ENCODE peak calls at places on chromosome 5, in eight cellular contexts. J, I, M, K, E, Z, Y and S are unnamed samples.
A peak's percentile ranks its signal among the peaks of the same experiment; 100 is the strongest.

GRCh38 chr5:56303511-56303910 is 70.4 kb upstream of the ANKRD55 start:
- DNase-seq in J (no peak), K (no peak), I (peak; percentile 45), E (no peak), Z (no peak), Y (no peak), M (no peak), S (no peak)

GRCh38 chr5:141524604-141525597 is 36.0 kb downstream of the PCDHGC5 start:
- DNase-seq in Z (peak; percentile 58), M (peak; percentile 98), K (peak; percentile 58), E (peak; percentile 85), Y (peak; percentile 80), J (peak; percentile 40), I (peak; percentile 99), S (peak; percentile 82)

GRCh38 chr5:124996023-124996763 is 249.8 kb upstream of the ZNF608 start:
- DNase-seq in E (no peak), Z (no peak), I (no peak), J (no peak), M (peak; percentile 56), Y (no peak), K (no peak), S (no peak)

GRCh38 chr5:102715405-102715804 is 39.7 kb upstream of the PAM start:
- DNase-seq in E (no peak), K (no peak), Y (no peak), M (peak; percentile 57), J (no peak), I (peak; percentile 31), Z (no peak), S (no peak)

GRCh38 chr5:33260098-33260497 is 180.7 kb upstream of the TARS1 start:
- DNase-seq in J (no peak), K (no peak), I (peak; percentile 10), E (no peak), M (no peak), Y (no peak), Z (no peak), S (no peak)

GRCh38 chr5:73112359-73112758 is 8.0 kb upstream of the TMEM171 start:
- DNase-seq in Z (no peak), I (no peak), Y (no peak), J (no peak), E (no peak), K (no peak), M (no peak), S (no peak)

GRCh38 chr5:159550951-159551350 is 220.7 kb upstream of the IL12B start:
- DNase-seq in Y (no peak), E (no peak), Z (no peak), I (no peak), M (no peak), K (no peak), J (no peak), S (no peak)

GRCh38 chr5:108420755-108421154 is 38.9 kb upstream of the FBXL17 start:
- DNase-seq in J (no peak), Z (no peak), M (no peak), K (no peak), I (no peak), Y (no peak), E (no peak), S (no peak)

GRCh38 chr5:154762700-154763099 is 7.5 kb downstream of the LARP1 start:
- DNase-seq in K (no peak), I (no peak), E (no peak), Z (no peak), J (no peak), Y (no peak), M (no peak), S (no peak)

GRCh38 chr5:128331261-128331660 is 206.8 kb downstream of the FBN2 start:
- DNase-seq in M (no peak), Z (no peak), E (no peak), J (no peak), Y (no peak), I (no peak), K (no peak), S (no peak)

GRCh38 chr5:29042152-29042551 is 2003.8 kb upstream of the CDH9 start:
- DNase-seq in Y (no peak), M (no peak), K (no peak), E (no peak), I (no peak), J (no peak), Z (no peak), S (no peak)

GRCh38 chr5:138716456-138716924 is 36.7 kb upstream of the CTNNA1 start:
- DNase-seq in M (peak; percentile 28), I (no peak), J (no peak), Z (no peak), K (no peak), Y (no peak), E (no peak), S (no peak)

GRCh38 chr5:98872679-98873078 is 56.1 kb downstream of the CHD1 start:
- DNase-seq in I (no peak), K (no peak), J (no peak), Y (no peak), Z (no peak), M (peak; percentile 47), E (no peak), S (no peak)

GRCh38 chr5:91177639-91178038 is 205.5 kb downstream of the ARRDC3 start:
- DNase-seq in M (no peak), J (no peak), Z (no peak), K (no peak), I (no peak), E (no peak), Y (no peak), S (no peak)

GRCh38 chr5:10479226-10479721 is 37.6 kb downstream of the ROPN1L start:
- DNase-seq in M (peak; percentile 74), J (no peak), Z (no peak), Y (peak; percentile 61), E (peak; percentile 83), I (no peak), K (no peak), S (no peak)

GRCh38 chr5:150616024-150616470 is 24.4 kb upstream of the SYNPO start:
- DNase-seq in Y (no peak), I (peak; percentile 45), E (peak; percentile 77), J (no peak), Z (no peak), K (no peak), M (no peak), S (peak; percentile 91)

GRCh38 chr5:40991168-40991980 is 79.8 kb downstream of the MROH2B start:
- DNase-seq in K (no peak), Z (no peak), E (no peak), J (no peak), Y (peak; percentile 44), I (no peak), M (peak; percentile 51), S (no peak)

GRCh38 chr5:17021363-17021932 is 85.4 kb upstream of the MYO10 start:
- DNase-seq in I (no peak), E (no peak), Y (no peak), J (no peak), M (peak; percentile 59), K (no peak), Z (no peak), S (no peak)

GRCh38 chr5:144944936-144945335 is 774.3 kb downstream of the KCTD16 start:
- DNase-seq in K (no peak), I (peak; percentile 19), Y (no peak), E (no peak), Z (no peak), J (no peak), M (no peak), S (no peak)

GRCh38 chr5:62001640-62002039 is 304.4 kb upstream of the KIF2A start:
- DNase-seq in Y (no peak), M (no peak), I (no peak), J (no peak), Z (no peak), K (no peak), E (no peak), S (no peak)

GRCh38 chr5:170238456-170238855 is 5.7 kb downstream of the C5orf58 start:
- DNase-seq in K (no peak), M (no peak), Z (no peak), Y (no peak), E (no peak), I (no peak), J (no peak), S (no peak)

GRCh38 chr5:65611524-65611923 is 12.6 kb downstream of the TRIM23 start:
- DNase-seq in Z (no peak), Y (peak; percentile 34), M (no peak), E (no peak), I (no peak), J (no peak), K (no peak), S (no peak)

GRCh38 chr5:137752873-137753226 is 1.3 kb downstream of the HNRNPA0 start:
- DNase-seq in J (no peak), Z (peak; percentile 58), I (peak; percentile 47), E (no peak), M (peak; percentile 53), K (peak; percentile 59), Y (peak; percentile 52), S (peak; percentile 32)

GRCh38 chr5:157308826-157309465 is 43.0 kb downstream of the CYFIP2 start:
- DNase-seq in I (peak; percentile 4), K (no peak), Z (no peak), M (peak; percentile 15), Y (no peak), J (no peak), E (no peak), S (no peak)

GRCh38 chr5:132497488-132497997 is 7.0 kb upstream of the IRF1 start:
- DNase-seq in E (peak; percentile 83), I (no peak), Z (peak; percentile 35), J (no peak), Y (peak; percentile 67), K (peak; percentile 28), M (peak; percentile 97), S (no peak)

GRCh38 chr5:111704452-111705085 is 52.4 kb downstream of the NREP start:
- DNase-seq in I (no peak), E (no peak), Z (no peak), Y (no peak), M (no peak), K (no peak), J (no peak), S (no peak)

GRCh38 chr5:126972062-126972895 is 58.1 kb downstream of the MARCHF3 start:
- DNase-seq in I (no peak), K (peak; percentile 58), Z (no peak), E (no peak), Y (no peak), J (no peak), M (no peak), S (no peak)

GRCh38 chr5:1468629-1469527 is 23.6 kb upstream of the SLC6A3 start:
- DNase-seq in Y (peak; percentile 24), I (no peak), K (no peak), E (no peak), J (no peak), M (no peak), Z (peak; percentile 39), S (no peak)